ENCODE peak calls at places on chromosomes 1 and 21, in four cellular contexts. One of them, this sample, is unnamed.

GRCh38 chr21:14589855-14590563 is 43.9 kb upstream of the SAMSN1 start:
- DNase-seq in NCI-H446 treated with DMSO at 0.1 percent for 48 hours: no peak
- DNase-seq in NCI-H1694: no peak
- DNase-seq in neuronal stem cell: no peak
- DNase-seq in this sample: no peak

GRCh38 chr1:111656093-111657017 is 36.8 kb downstream of the RAP1A start:
- DNase-seq in NCI-H446 treated with DMSO at 0.1 percent for 48 hours: no peak
- DNase-seq in NCI-H1694: no peak
- DNase-seq in neuronal stem cell: peak; percentile 1
- DNase-seq in this sample: no peak

GRCh38 chr21:35512321-35512720 is 463.2 kb upstream of the RUNX1 start:
- DNase-seq in NCI-H446 treated with DMSO at 0.1 percent for 48 hours: no peak
- DNase-seq in NCI-H1694: no peak
- DNase-seq in neuronal stem cell: no peak
- DNase-seq in this sample: no peak

GRCh38 chr1:6922096-6922931 is 137.1 kb downstream of the CAMTA1 start:
- DNase-seq in NCI-H446 treated with DMSO at 0.1 percent for 48 hours: peak; percentile 24
- DNase-seq in NCI-H1694: no peak
- DNase-seq in neuronal stem cell: no peak
- DNase-seq in this sample: no peak

GRCh38 chr1:200776949-200777348 is 38.3 kb downstream of the CAMSAP2 start:
- DNase-seq in NCI-H446 treated with DMSO at 0.1 percent for 48 hours: no peak
- DNase-seq in NCI-H1694: no peak
- DNase-seq in neuronal stem cell: no peak
- DNase-seq in this sample: no peak

GRCh38 chr1:29416825-29417557 is 180.7 kb downstream of the PTPRU start:
- DNase-seq in NCI-H446 treated with DMSO at 0.1 percent for 48 hours: no peak
- DNase-seq in NCI-H1694: no peak
- DNase-seq in neuronal stem cell: no peak
- DNase-seq in this sample: no peak

GRCh38 chr1:157691285-157691920 is 9.2 kb downstream of the FCRL3 start:
- DNase-seq in NCI-H446 treated with DMSO at 0.1 percent for 48 hours: peak; percentile 26
- DNase-seq in NCI-H1694: peak; percentile 13
- DNase-seq in neuronal stem cell: peak; percentile 3
- DNase-seq in this sample: no peak

GRCh38 chr1:183996036-183996376 is 41.5 kb downstream of the COLGALT2 start:
- DNase-seq in NCI-H446 treated with DMSO at 0.1 percent for 48 hours: no peak
- DNase-seq in NCI-H1694: no peak
- DNase-seq in neuronal stem cell: no peak
- DNase-seq in this sample: no peak

GRCh38 chr1:47523812-47524170 is 85.9 kb downstream of the FOXD2 start:
- DNase-seq in NCI-H446 treated with DMSO at 0.1 percent for 48 hours: no peak
- DNase-seq in NCI-H1694: no peak
- DNase-seq in neuronal stem cell: no peak
- DNase-seq in this sample: no peak

GRCh38 chr1:182444497-182444896 is 5.4 kb upstream of the RGSL1 start:
- DNase-seq in NCI-H446 treated with DMSO at 0.1 percent for 48 hours: no peak
- DNase-seq in NCI-H1694: no peak
- DNase-seq in neuronal stem cell: no peak
- DNase-seq in this sample: no peak

GRCh38 chr1:210587547-210587946 is 258.8 kb downstream of the HHAT start:
- DNase-seq in NCI-H446 treated with DMSO at 0.1 percent for 48 hours: no peak
- DNase-seq in NCI-H1694: no peak
- DNase-seq in neuronal stem cell: no peak
- DNase-seq in this sample: no peak

GRCh38 chr1:232891116-232891515 is 59.3 kb upstream of the NTPCR start:
- DNase-seq in NCI-H446 treated with DMSO at 0.1 percent for 48 hours: no peak
- DNase-seq in NCI-H1694: no peak
- DNase-seq in neuronal stem cell: no peak
- DNase-seq in this sample: no peak

GRCh38 chr1:210748796-210749195 is 385.2 kb downstream of the KCNH1 start:
- DNase-seq in NCI-H446 treated with DMSO at 0.1 percent for 48 hours: no peak
- DNase-seq in NCI-H1694: no peak
- DNase-seq in neuronal stem cell: no peak
- DNase-seq in this sample: no peak

GRCh38 chr1:220556641-220557040 is 28.7 kb downstream of the MARK1 start:
- DNase-seq in NCI-H446 treated with DMSO at 0.1 percent for 48 hours: no peak
- DNase-seq in NCI-H1694: no peak
- DNase-seq in neuronal stem cell: no peak
- DNase-seq in this sample: no peak

GRCh38 chr1:37663426-37664000 is 28.8 kb upstream of the CDCA8 start:
- DNase-seq in NCI-H446 treated with DMSO at 0.1 percent for 48 hours: no peak
- DNase-seq in NCI-H1694: no peak
- DNase-seq in neuronal stem cell: no peak
- DNase-seq in this sample: no peak

GRCh38 chr1:115239148-115239820 is 98.8 kb downstream of the NGF start:
- DNase-seq in NCI-H446 treated with DMSO at 0.1 percent for 48 hours: no peak
- DNase-seq in NCI-H1694: no peak
- DNase-seq in neuronal stem cell: no peak
- DNase-seq in this sample: no peak

GRCh38 chr1:221718391-221719277 is 23.3 kb downstream of the DUSP10 start:
- DNase-seq in NCI-H446 treated with DMSO at 0.1 percent for 48 hours: no peak
- DNase-seq in NCI-H1694: no peak
- DNase-seq in neuronal stem cell: no peak
- DNase-seq in this sample: no peak

GRCh38 chr1:45573231-45573804 is 10.5 kb upstream of the NASP start:
- DNase-seq in NCI-H446 treated with DMSO at 0.1 percent for 48 hours: no peak
- DNase-seq in NCI-H1694: no peak
- DNase-seq in neuronal stem cell: no peak
- DNase-seq in this sample: no peak

GRCh38 chr1:59898927-59899326 is 27.6 kb downstream of the CYP2J2 start:
- DNase-seq in NCI-H446 treated with DMSO at 0.1 percent for 48 hours: no peak
- DNase-seq in NCI-H1694: no peak
- DNase-seq in neuronal stem cell: no peak
- DNase-seq in this sample: no peak

GRCh38 chr1:225578247-225578646 is 74.7 kb downstream of the ENAH start:
- DNase-seq in NCI-H446 treated with DMSO at 0.1 percent for 48 hours: no peak
- DNase-seq in NCI-H1694: no peak
- DNase-seq in neuronal stem cell: no peak
- DNase-seq in this sample: no peak

GRCh38 chr1:29675481-29676263 is 439.4 kb downstream of the PTPRU start:
- DNase-seq in NCI-H446 treated with DMSO at 0.1 percent for 48 hours: no peak
- DNase-seq in NCI-H1694: no peak
- DNase-seq in neuronal stem cell: no peak
- DNase-seq in this sample: peak; percentile 34

GRCh38 chr1:9687876-9688582 is 36.5 kb downstream of the PIK3CD start:
- DNase-seq in NCI-H446 treated with DMSO at 0.1 percent for 48 hours: no peak
- DNase-seq in NCI-H1694: no peak
- DNase-seq in neuronal stem cell: peak; percentile 29
- DNase-seq in this sample: no peak